ENCODE peak calls at places on chromosomes 16 and 17, in six cellular contexts. One of them, this sample, is unnamed. For H3K27me3, the result is how much of the 10 kb centered on the place peaks cover.

GRCh38 chr16:12735805-12736204 is 67.9 kb downstream of the CPPED1 start:
- DNase-seq in adrenal gland: no peak
- DNase-seq in tibial nerve: no peak
- DNase-seq in cardiac muscle cell: no peak
- DNase-seq in mammary epithelial cell: no peak
- DNase-seq in fibroblast of lung: no peak
- DNase-seq in this sample: no peak

GRCh38 chr17:53724726-53725125 is 98.0 kb upstream of the KIF2B start:
- DNase-seq in adrenal gland: no peak
- DNase-seq in cardiac muscle cell: no peak
- DNase-seq in tibial nerve: no peak
- DNase-seq in fibroblast of lung: no peak
- DNase-seq in mammary epithelial cell: no peak
- DNase-seq in this sample: no peak

GRCh38 chr17:18043491-18043890 is 4.3 kb downstream of the GID4 start:
- DNase-seq in fibroblast of lung: peak
- DNase-seq in tibial nerve: no peak
- DNase-seq in mammary epithelial cell: no peak
- DNase-seq in cardiac muscle cell: peak
- DNase-seq in adrenal gland: no peak
- DNase-seq in this sample: no peak

GRCh38 chr16:19926449-19927390 is 42.1 kb upstream of the GPRC5B start:
- DNase-seq in mammary epithelial cell: peak
- DNase-seq in cardiac muscle cell: peak
- DNase-seq in fibroblast of lung: peak
- DNase-seq in tibial nerve: no peak
- DNase-seq in adrenal gland: peak
- DNase-seq in this sample: peak

GRCh38 chr17:47630614-47631013 is 19.1 kb upstream of the KPNB1 start:
- DNase-seq in tibial nerve: no peak
- DNase-seq in fibroblast of lung: no peak
- DNase-seq in cardiac muscle cell: no peak
- DNase-seq in mammary epithelial cell: no peak
- DNase-seq in adrenal gland: no peak
- DNase-seq in this sample: no peak

GRCh38 chr17:17387017-17387416 is 83.8 kb downstream of the NT5M start:
- DNase-seq in adrenal gland: no peak
- DNase-seq in mammary epithelial cell: peak
- DNase-seq in cardiac muscle cell: no peak
- DNase-seq in fibroblast of lung: no peak
- DNase-seq in tibial nerve: no peak
- DNase-seq in this sample: no peak

GRCh38 chr17:16417896-16418683 is 2.7 kb downstream of the TRPV2 start:
- DNase-seq in mammary epithelial cell: no peak
- DNase-seq in adrenal gland: no peak
- DNase-seq in tibial nerve: no peak
- DNase-seq in fibroblast of lung: peak
- DNase-seq in cardiac muscle cell: peak
- DNase-seq in this sample: no peak

GRCh38 chr17:49694847-49695697 is 12.7 kb downstream of the SLC35B1 start:
- DNase-seq in fibroblast of lung: peak
- DNase-seq in adrenal gland: peak
- DNase-seq in mammary epithelial cell: no peak
- DNase-seq in tibial nerve: peak
- DNase-seq in cardiac muscle cell: peak
- DNase-seq in this sample: no peak

GRCh38 chr16:53775821-53776431 is 72.0 kb downstream of the FTO start:
- DNase-seq in tibial nerve: no peak
- DNase-seq in fibroblast of lung: peak
- DNase-seq in adrenal gland: peak
- DNase-seq in mammary epithelial cell: peak
- DNase-seq in cardiac muscle cell: peak
- DNase-seq in this sample: peak

GRCh38 chr16:85089485-85089884 is 22.8 kb downstream of the CIBAR2 start:
- DNase-seq in adrenal gland: no peak
- DNase-seq in fibroblast of lung: peak
- DNase-seq in cardiac muscle cell: peak
- DNase-seq in mammary epithelial cell: peak
- DNase-seq in tibial nerve: no peak
- DNase-seq in this sample: peak

GRCh38 chr16:88941933-88942909 is 34.8 kb downstream of the CBFA2T3 start:
- DNase-seq in tibial nerve: no peak
- DNase-seq in cardiac muscle cell: peak
- DNase-seq in fibroblast of lung: peak
- DNase-seq in mammary epithelial cell: no peak
- DNase-seq in adrenal gland: no peak
- DNase-seq in this sample: no peak
- H3K27me3 ChIP-seq in tibial nerve: under half
- H3K27me3 ChIP-seq in cardiac muscle cell: under half
- H3K27me3 ChIP-seq in fibroblast of lung: under half
- H3K27me3 ChIP-seq in mammary epithelial cell: under half
- H3K27me3 ChIP-seq in adrenal gland: under half
- H3K27me3 ChIP-seq in this sample: half or more

DNA sequence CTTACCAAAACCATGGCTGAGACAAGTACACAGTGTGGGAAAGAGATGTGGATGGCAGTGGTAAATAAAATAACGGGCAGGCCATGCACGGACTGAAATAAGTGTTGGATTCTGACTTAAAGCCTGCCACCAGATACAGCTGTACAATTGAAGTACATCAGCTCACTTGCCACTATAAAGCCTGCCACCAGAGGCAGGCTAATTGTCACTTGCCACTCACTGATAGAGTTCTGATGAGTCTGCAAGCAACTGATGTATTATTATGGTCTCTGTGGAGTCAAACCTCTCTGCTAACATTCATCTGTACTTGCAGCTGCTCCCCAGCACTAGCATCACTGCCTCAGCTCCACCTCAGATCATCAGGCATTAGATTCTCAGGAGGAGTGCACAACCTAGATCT is 93.0 kb downstream of the CYTH1 start:
- DNase-seq in mammary epithelial cell: no peak
- DNase-seq in fibroblast of lung: no peak
- DNase-seq in tibial nerve: no peak
- DNase-seq in cardiac muscle cell: no peak
- DNase-seq in adrenal gland: no peak
- DNase-seq in this sample: no peak
- TF ChIP-seq CTCF in mammary epithelial cell: peak
- TF ChIP-seq CTCF in fibroblast of lung: no peak
- TF ChIP-seq CTCF in tibial nerve: no peak
- TF ChIP-seq CTCF in cardiac muscle cell: no peak
- TF ChIP-seq CTCF in adrenal gland: no peak
- TF ChIP-seq CTCF in this sample: peak

GRCh38 chr17:28578246-28579195 is 1.8 kb upstream of the ALDOC start:
- DNase-seq in tibial nerve: no peak
- DNase-seq in adrenal gland: no peak
- DNase-seq in cardiac muscle cell: no peak
- DNase-seq in fibroblast of lung: no peak
- DNase-seq in mammary epithelial cell: no peak
- DNase-seq in this sample: no peak
- H3K27ac ChIP-seq in tibial nerve: peak
- H3K27ac ChIP-seq in adrenal gland: no peak
- H3K27ac ChIP-seq in cardiac muscle cell: no peak
- H3K27ac ChIP-seq in fibroblast of lung: no peak
- H3K27ac ChIP-seq in mammary epithelial cell: no peak
- H3K27ac ChIP-seq in this sample: no peak

DNA sequence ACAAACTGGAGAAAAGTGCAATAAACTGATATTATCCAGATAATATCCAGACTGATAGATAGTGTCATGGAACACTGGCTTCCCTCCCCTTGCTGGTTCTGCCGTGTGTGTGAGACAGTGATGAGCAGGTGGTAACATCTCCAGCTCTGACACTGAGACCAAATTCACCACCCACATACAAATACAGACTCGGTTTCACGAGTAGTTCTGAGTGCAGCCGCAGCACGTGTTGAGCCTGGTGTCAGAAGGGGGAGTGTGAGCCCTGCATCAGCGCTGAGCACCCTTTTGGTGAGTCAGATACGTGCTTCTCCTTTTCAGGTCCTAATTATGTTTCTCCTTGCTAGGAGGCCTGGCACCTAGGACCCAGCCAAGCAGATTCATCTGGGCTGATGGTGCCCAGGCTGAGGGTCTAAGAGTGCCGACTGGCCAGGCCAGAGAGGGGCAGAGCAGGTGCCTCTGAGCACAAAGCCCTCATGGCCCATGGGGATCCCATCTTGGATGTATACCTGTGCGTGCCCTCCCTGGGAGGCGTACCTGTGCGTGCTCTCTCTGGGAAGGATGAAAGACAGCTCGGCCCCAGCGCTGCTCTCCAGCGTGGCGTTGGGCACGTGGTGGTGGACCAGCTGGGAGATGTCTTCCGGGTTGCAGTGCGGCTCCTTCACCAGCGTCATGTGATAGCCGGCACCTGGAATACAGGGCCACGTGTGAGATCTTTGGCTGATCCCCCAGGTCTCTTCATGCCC is 27.3 kb upstream of the RNPS1 start:
- DNase-seq in cardiac muscle cell: no peak
- DNase-seq in tibial nerve: no peak
- DNase-seq in mammary epithelial cell: no peak
- DNase-seq in adrenal gland: no peak
- DNase-seq in fibroblast of lung: no peak
- DNase-seq in this sample: no peak
- H3K27me3 ChIP-seq in cardiac muscle cell: under half
- H3K27me3 ChIP-seq in tibial nerve: under half
- H3K27me3 ChIP-seq in mammary epithelial cell: under half
- H3K27me3 ChIP-seq in adrenal gland: under half
- H3K27me3 ChIP-seq in fibroblast of lung: under half
- H3K27me3 ChIP-seq in this sample: under half

DNA sequence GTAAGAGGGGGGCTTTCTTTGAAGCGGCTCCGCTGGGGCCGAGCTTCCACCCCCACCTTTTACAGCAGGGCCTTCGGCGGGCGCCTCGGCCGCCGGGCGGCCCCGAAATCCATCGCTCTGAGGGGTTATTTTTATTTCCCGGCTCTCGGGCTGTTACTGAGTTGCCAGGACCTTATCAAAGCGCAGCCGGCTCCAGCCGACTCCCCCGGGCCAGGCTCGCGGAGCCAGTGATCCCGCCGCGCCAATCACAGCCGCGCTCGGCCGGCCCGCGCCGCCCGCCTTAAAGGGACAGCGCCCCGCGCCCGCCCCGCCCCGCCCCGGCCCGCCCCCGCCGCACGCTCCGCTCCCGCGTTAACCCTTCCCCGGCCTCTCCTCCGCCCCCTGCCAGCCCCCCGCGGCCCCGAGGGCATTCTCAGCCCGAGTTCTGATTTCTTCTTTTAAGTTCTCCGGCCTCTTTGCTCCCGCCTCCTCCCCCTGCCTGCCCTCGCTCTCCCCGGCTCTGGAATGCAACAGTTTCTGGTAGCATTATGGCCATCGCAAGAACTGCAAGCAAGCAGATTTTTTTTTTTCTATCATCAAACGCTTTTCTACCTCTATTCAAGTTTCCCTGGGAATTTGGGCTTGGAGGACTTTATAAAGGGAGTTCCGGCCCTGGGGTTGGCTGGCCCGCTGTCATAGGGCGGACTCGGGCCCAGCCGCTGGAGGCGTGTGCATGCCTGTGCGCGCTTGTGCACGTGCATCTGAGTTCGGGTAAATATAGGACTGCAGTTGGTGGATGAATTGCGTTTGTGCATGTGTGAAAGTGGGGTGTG is at the start of gene AXIN2:
- DNase-seq in mammary epithelial cell: peak
- DNase-seq in tibial nerve: peak
- DNase-seq in adrenal gland: peak
- DNase-seq in fibroblast of lung: peak
- DNase-seq in cardiac muscle cell: peak
- DNase-seq in this sample: peak
- TF ChIP-seq CTCF in mammary epithelial cell: peak
- TF ChIP-seq CTCF in tibial nerve: no peak
- TF ChIP-seq CTCF in adrenal gland: peak
- TF ChIP-seq CTCF in fibroblast of lung: no peak
- TF ChIP-seq CTCF in cardiac muscle cell: peak
- TF ChIP-seq CTCF in this sample: peak

GRCh38 chr17:30854146-30854545 is 22.4 kb downstream of the ATAD5 start:
- DNase-seq in adrenal gland: no peak
- DNase-seq in fibroblast of lung: no peak
- DNase-seq in mammary epithelial cell: no peak
- DNase-seq in cardiac muscle cell: no peak
- DNase-seq in tibial nerve: no peak
- DNase-seq in this sample: no peak
- H3K27ac ChIP-seq in adrenal gland: no peak
- H3K27ac ChIP-seq in fibroblast of lung: no peak
- H3K27ac ChIP-seq in mammary epithelial cell: no peak
- H3K27ac ChIP-seq in cardiac muscle cell: no peak
- H3K27ac ChIP-seq in tibial nerve: no peak
- H3K27ac ChIP-seq in this sample: no peak

DNA sequence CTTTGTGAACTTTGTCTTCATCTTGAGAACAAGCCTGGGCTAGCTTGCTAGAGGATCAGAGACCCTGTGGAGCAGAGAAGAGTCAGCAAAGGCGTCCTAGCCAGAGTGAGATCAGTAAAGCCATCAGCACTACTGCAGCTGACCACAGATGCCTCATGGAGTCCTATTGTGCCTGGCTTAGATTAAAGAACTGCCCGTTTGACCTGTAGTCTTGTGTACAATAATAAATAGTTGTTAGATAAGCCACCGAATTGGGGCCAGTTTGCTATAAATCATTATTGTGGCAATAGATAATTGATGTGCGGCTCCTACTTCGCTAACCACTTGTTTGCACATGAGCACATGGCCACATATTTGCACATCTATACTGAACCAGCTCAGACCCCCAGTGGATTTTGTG is 103.0 kb downstream of the CYLD start:
- DNase-seq in mammary epithelial cell: no peak
- DNase-seq in fibroblast of lung: no peak
- DNase-seq in adrenal gland: no peak
- DNase-seq in tibial nerve: no peak
- DNase-seq in cardiac muscle cell: no peak
- DNase-seq in this sample: no peak
- H3K27me3 ChIP-seq in mammary epithelial cell: under half
- H3K27me3 ChIP-seq in fibroblast of lung: under half
- H3K27me3 ChIP-seq in adrenal gland: under half
- H3K27me3 ChIP-seq in tibial nerve: under half
- H3K27me3 ChIP-seq in cardiac muscle cell: under half
- H3K27me3 ChIP-seq in this sample: under half

DNA sequence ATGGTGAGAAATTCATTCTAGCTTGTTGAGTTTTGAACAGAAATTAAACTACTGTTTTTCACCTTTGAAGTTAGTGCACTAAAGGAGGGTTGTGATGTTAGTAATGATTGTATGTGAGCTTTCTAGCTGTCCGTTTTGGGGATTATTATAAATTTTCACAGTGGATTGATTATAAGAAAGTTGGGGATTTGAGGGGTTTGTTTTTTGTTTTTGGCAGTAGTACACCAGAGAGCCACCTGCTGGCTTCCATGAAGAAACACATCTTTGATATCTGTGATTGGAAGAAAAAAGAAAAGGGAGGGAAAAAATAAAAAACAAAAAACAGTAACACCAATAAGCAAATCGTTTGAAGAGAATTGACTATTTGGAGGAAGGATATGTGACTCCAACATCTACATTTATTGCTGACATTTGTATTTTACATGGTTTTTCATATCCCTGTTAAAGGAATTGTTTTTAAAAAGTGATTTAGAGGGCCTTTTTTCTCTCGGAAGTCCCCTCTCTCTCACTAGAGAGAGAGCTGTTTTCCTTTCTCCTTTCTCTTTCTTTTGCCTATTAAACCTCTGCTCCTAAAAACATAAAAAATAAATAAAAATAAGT is 1469.5 kb upstream of the GOT2 start:
- DNase-seq in mammary epithelial cell: peak
- DNase-seq in tibial nerve: no peak
- DNase-seq in cardiac muscle cell: peak
- DNase-seq in adrenal gland: no peak
- DNase-seq in fibroblast of lung: peak
- DNase-seq in this sample: no peak
- TF ChIP-seq CTCF in mammary epithelial cell: peak
- TF ChIP-seq CTCF in tibial nerve: peak
- TF ChIP-seq CTCF in cardiac muscle cell: no peak
- TF ChIP-seq CTCF in adrenal gland: peak
- TF ChIP-seq CTCF in fibroblast of lung: peak
- TF ChIP-seq CTCF in this sample: peak